ENCODE peak calls at places on chromosome 5, in eight cellular contexts. V is naive thymus-derived CD4-positive, alpha-beta T cell; J is body of pancreas; A is tibial artery; S is sigmoid colon; T is pancreas; R is astrocyte; I is AG10803. O is an unnamed sample.

GRCh38 chr5:139985733-139986132 is 57.4 kb downstream of the NRG2 start:
- DNase-seq in V (no peak), J (no peak), A (no peak), S (no peak), T (no peak), R (peak), I (peak), O (peak)

GRCh38 chr5:79318935-79319614 is 83.1 kb downstream of the JMY start:
- DNase-seq in V (no peak), J (no peak), A (no peak), S (no peak), T (no peak), R (peak), I (peak), O (peak)

GRCh38 chr5:56481147-56481997 is 248.2 kb upstream of the ANKRD55 start:
- DNase-seq in V (peak), J (peak), A (peak), S (peak), T (peak), R (no peak), I (peak), O (peak)

GRCh38 chr5:3660630-3661029 is 65.0 kb downstream of the IRX1 start:
- DNase-seq in V (no peak), J (no peak), A (no peak), S (no peak), T (no peak), R (no peak), I (no peak), O (no peak)

GRCh38 chr5:132679717-132680380 is 6.1 kb downstream of the IL4 start:
- DNase-seq in V (no peak), J (no peak), A (no peak), S (no peak), T (no peak), R (no peak), I (no peak), O (no peak)

GRCh38 chr5:177494356-177495195 is 2.8 kb downstream of the PDLIM7 start:
- DNase-seq in V (no peak), J (peak), A (peak), S (peak), T (peak), R (peak), I (peak), O (peak)

GRCh38 chr5:142357469-142358090 is 32.8 kb upstream of the SPRY4 start:
- DNase-seq in V (no peak), J (no peak), A (no peak), S (peak), T (no peak), R (no peak), I (peak), O (no peak)

GRCh38 chr5:16980983-16981382 is 44.9 kb upstream of the MYO10 start:
- DNase-seq in V (no peak), J (no peak), A (no peak), S (no peak), T (no peak), R (no peak), I (no peak), O (peak)

GRCh38 chr5:35816881-35817521 is 39.7 kb upstream of the IL7R start:
- DNase-seq in V (no peak), J (no peak), A (no peak), S (no peak), T (no peak), R (no peak), I (no peak), O (no peak)

GRCh38 chr5:68744196-68744595 is 349.6 kb upstream of the SLC30A5 start:
- DNase-seq in V (no peak), J (no peak), A (no peak), S (no peak), T (no peak), R (no peak), I (no peak), O (no peak)

GRCh38 chr5:139245637-139246335 is 47.6 kb upstream of the SIL1 start:
- DNase-seq in V (no peak), J (no peak), A (no peak), S (no peak), T (no peak), R (no peak), I (no peak), O (peak)

GRCh38 chr5:131996210-131997025 is 15.0 kb downstream of the ACSL6 start:
- DNase-seq in V (no peak), J (peak), A (no peak), S (no peak), T (peak), R (no peak), I (no peak), O (peak)

GRCh38 chr5:71533614-71534013 is 53.5 kb upstream of the MCCC2 start:
- DNase-seq in V (no peak), J (no peak), A (no peak), S (no peak), T (no peak), R (no peak), I (peak), O (peak)

GRCh38 chr5:51495672-51496071 is 112.4 kb downstream of the ISL1 start:
- DNase-seq in V (no peak), J (no peak), A (no peak), S (no peak), T (no peak), R (peak), I (peak), O (peak)

GRCh38 chr5:119785057-119785456 is 155.7 kb downstream of the FAM170A start:
- DNase-seq in V (no peak), J (no peak), A (no peak), S (no peak), T (no peak), R (no peak), I (no peak), O (no peak)

GRCh38 chr5:19739691-19740090 is 248.3 kb downstream of the CDH18 start:
- DNase-seq in V (no peak), J (no peak), A (no peak), S (no peak), T (no peak), R (no peak), I (no peak), O (no peak)

GRCh38 chr5:136064510-136064909 is 35.7 kb downstream of the TGFBI start:
- DNase-seq in V (no peak), J (no peak), A (no peak), S (no peak), T (no peak), R (peak), I (no peak), O (no peak)

GRCh38 chr5:136065588-136065987 is 36.8 kb downstream of the TGFBI start:
- DNase-seq in V (no peak), J (no peak), A (no peak), S (no peak), T (no peak), R (no peak), I (no peak), O (no peak)

GRCh38 chr5:136066705-136067271 is 38.0 kb downstream of the TGFBI start:
- DNase-seq in V (no peak), J (peak), A (no peak), S (peak), T (no peak), R (peak), I (peak), O (peak)

GRCh38 chr5:136070486-136071285 is 41.9 kb downstream of the TGFBI start:
- DNase-seq in V (no peak), J (no peak), A (no peak), S (no peak), T (no peak), R (no peak), I (no peak), O (peak)

DNA sequence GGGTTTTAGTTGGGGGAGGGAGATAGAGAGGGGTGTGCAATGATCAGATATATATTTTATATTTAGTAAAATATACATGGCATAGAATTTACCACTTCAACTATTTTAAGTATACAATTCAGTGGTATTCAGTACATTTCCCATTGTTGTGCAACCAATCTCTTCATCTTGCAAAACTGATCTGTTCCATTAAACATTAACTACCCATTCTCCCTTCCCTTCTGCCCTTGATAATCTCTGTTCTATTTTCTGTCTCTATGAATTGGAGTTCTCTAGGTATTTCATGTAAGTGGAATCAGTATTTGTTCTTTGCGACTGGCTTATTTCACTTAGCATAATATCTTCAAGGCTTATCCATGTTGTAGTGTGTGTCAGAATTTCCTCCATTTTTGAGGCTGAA is 38.6 kb downstream of the TGFBI start:
- DNase-seq in V (no peak), J (no peak), A (no peak), S (no peak), T (no peak), R (no peak), I (no peak), O (no peak)
- H3K4me3 ChIP-seq in V (no peak), J (no peak), A (no peak), S (no peak), T (no peak), R (no peak), I (no peak), O (no peak)

DNA sequence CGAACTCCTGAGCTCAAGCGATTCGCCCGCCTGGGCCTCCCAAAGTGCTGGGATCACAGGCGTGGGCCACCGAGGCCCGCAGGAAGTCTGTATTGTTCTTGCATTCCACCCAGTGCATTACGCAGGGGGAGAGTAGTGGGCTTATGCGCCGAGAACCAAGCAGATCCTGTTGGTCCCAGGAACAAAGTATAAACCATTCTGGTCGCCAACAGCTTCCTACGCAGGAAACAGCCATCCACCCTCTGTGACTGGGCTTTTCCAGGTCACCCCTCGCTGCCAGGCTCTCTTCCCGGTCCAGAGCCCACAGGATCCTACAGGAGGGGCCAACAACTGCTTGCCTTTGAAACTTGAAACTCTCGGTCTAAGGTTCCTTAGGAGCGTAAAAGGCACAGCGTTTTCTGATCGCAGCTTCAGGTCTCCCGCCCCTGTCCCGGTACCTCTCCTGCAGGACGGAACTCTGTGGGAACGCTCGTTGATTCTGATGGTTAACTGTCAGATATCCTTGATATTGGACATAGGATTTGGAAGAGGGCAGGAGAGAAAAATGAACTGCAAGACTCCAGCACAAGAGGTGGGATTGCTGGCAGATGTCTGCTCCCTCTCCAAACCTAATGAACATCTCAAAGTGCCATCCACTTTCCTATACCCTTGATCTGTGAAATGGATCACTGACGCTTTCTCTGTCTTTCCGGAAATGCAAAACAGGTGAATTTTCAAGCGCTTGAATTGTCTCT is 4.2 kb upstream of the ANXA2R start:
- DNase-seq in V (no peak), J (no peak), A (no peak), S (no peak), T (no peak), R (peak), I (peak), O (no peak)
- H3K4me3 ChIP-seq in V (no peak), J (no peak), A (peak), S (no peak), T (no peak), R (peak), I (peak), O (no peak)

GRCh38 chr5:10627185-10628115 is 63.6 kb downstream of the ANKRD33B start:
- DNase-seq in V (peak), J (peak), A (peak), S (peak), T (peak), R (peak), I (peak), O (peak)
- H3K4me3 ChIP-seq in V (peak), J (no peak), A (peak), S (peak), T (no peak), R (peak), I (peak), O (peak)

GRCh38 chr5:14594378-14595074 is 12.9 kb downstream of the OTULINL start:
- DNase-seq in V (no peak), J (no peak), A (no peak), S (no peak), T (no peak), R (no peak), I (no peak), O (no peak)

GRCh38 chr5:14593326-14594036 is 11.9 kb downstream of the OTULINL start:
- DNase-seq in V (peak), J (no peak), A (no peak), S (no peak), T (no peak), R (peak), I (peak), O (no peak)

GRCh38 chr5:14597080-14597479 is 15.5 kb downstream of the OTULINL start:
- DNase-seq in V (no peak), J (no peak), A (no peak), S (no peak), T (no peak), R (no peak), I (no peak), O (no peak)

GRCh38 chr5:14595877-14596276 is 14.3 kb downstream of the OTULINL start:
- DNase-seq in V (no peak), J (no peak), A (no peak), S (no peak), T (no peak), R (no peak), I (no peak), O (no peak)

GRCh38 chr5:14595189-14595588 is 13.6 kb downstream of the OTULINL start:
- DNase-seq in V (peak), J (no peak), A (no peak), S (no peak), T (no peak), R (no peak), I (no peak), O (no peak)
- H3K4me3 ChIP-seq in V (peak), J (no peak), A (no peak), S (no peak), T (no peak), R (no peak), I (no peak), O (no peak)

DNA sequence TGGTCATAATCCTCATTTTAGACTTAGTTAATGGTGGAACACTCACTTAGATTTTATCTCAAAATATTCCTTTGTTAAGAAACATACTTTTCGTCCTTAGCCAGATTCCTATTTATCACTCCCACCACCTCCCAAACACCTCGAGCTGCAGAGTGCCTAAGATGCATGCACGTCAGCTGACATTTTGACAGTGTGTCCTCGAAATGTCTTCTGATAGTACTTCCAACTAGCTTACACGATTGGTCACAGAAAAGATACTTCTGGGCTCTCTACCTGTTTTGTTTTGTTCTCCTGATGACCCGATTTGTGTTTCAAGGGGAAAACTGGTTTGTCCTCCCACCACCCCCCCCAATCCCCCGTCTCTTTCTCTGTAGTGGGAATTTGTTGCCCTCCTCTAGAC is 230.1 kb downstream of the MAST4 start:
- DNase-seq in V (no peak), J (no peak), A (no peak), S (no peak), T (no peak), R (no peak), I (no peak), O (no peak)
- H3K4me3 ChIP-seq in V (no peak), J (no peak), A (no peak), S (no peak), T (no peak), R (no peak), I (no peak), O (no peak)